ENCODE peak calls at places on chromosomes 6 and 20, in seven cellular contexts. One of them, this sample, is unnamed.

GRCh38 chr6:35449287-35449881 is 2.8 kb upstream of the FANCE start:
- DNase-seq in EH: peak; percentile 80
- DNase-seq in NCI-H460: peak; percentile 53
- DNase-seq in HuH-7.5: peak; percentile 70
- DNase-seq in amniotic epithelial cell: peak; percentile 61
- DNase-seq in amygdala: no peak
- DNase-seq in right atrium auricular region: no peak
- DNase-seq in this sample: peak; percentile 47

GRCh38 chr6:119024111-119024510 is 54.4 kb downstream of the FAM184A start:
- DNase-seq in NCI-H460: no peak
- DNase-seq in right atrium auricular region: no peak
- DNase-seq in amygdala: no peak
- DNase-seq in amniotic epithelial cell: no peak
- DNase-seq in EH: no peak
- DNase-seq in HuH-7.5: no peak
- DNase-seq in this sample: no peak

GRCh38 chr6:75206338-75207210 is 721 bp upstream of the COL12A1 start:
- DNase-seq in NCI-H460: no peak
- DNase-seq in EH: peak; percentile 71
- DNase-seq in HuH-7.5: no peak
- DNase-seq in amniotic epithelial cell: peak; percentile 50
- DNase-seq in right atrium auricular region: no peak
- DNase-seq in amygdala: no peak
- DNase-seq in this sample: no peak

GRCh38 chr6:21500314-21500713 is 93.2 kb upstream of the SOX4 start:
- DNase-seq in NCI-H460: no peak
- DNase-seq in EH: no peak
- DNase-seq in HuH-7.5: no peak
- DNase-seq in right atrium auricular region: no peak
- DNase-seq in amniotic epithelial cell: peak; percentile 53
- DNase-seq in amygdala: no peak
- DNase-seq in this sample: no peak

GRCh38 chr20:48159156-48159971 is 374.1 kb upstream of the SULF2 start:
- DNase-seq in amygdala: no peak
- DNase-seq in amniotic epithelial cell: no peak
- DNase-seq in HuH-7.5: no peak
- DNase-seq in right atrium auricular region: no peak
- DNase-seq in EH: no peak
- DNase-seq in NCI-H460: no peak
- DNase-seq in this sample: no peak

GRCh38 chr6:11714116-11714797 is 64.3 kb downstream of the ADTRP start:
- DNase-seq in EH: no peak
- DNase-seq in amygdala: no peak
- DNase-seq in NCI-H460: no peak
- DNase-seq in right atrium auricular region: no peak
- DNase-seq in HuH-7.5: no peak
- DNase-seq in amniotic epithelial cell: no peak
- DNase-seq in this sample: no peak

GRCh38 chr20:635028-635427 is 18.0 kb downstream of the SRXN1 start:
- DNase-seq in right atrium auricular region: no peak
- DNase-seq in HuH-7.5: no peak
- DNase-seq in NCI-H460: no peak
- DNase-seq in EH: no peak
- DNase-seq in amniotic epithelial cell: no peak
- DNase-seq in amygdala: no peak
- DNase-seq in this sample: no peak

GRCh38 chr6:36375644-36376155 is 11.8 kb downstream of the ETV7 start:
- DNase-seq in right atrium auricular region: no peak
- DNase-seq in NCI-H460: no peak
- DNase-seq in EH: no peak
- DNase-seq in amniotic epithelial cell: no peak
- DNase-seq in HuH-7.5: no peak
- DNase-seq in amygdala: no peak
- DNase-seq in this sample: no peak

GRCh38 chr6:100633096-100633766 is 168.5 kb upstream of the SIM1 start:
- DNase-seq in EH: peak; percentile 88
- DNase-seq in right atrium auricular region: no peak
- DNase-seq in NCI-H460: peak; percentile 41
- DNase-seq in amniotic epithelial cell: peak; percentile 80
- DNase-seq in HuH-7.5: peak; percentile 9
- DNase-seq in amygdala: peak; percentile 12
- DNase-seq in this sample: no peak

GRCh38 chr6:90538651-90539050 is 48.2 kb downstream of the MAP3K7 start:
- DNase-seq in right atrium auricular region: no peak
- DNase-seq in amygdala: no peak
- DNase-seq in amniotic epithelial cell: peak; percentile 68
- DNase-seq in EH: peak; percentile 30
- DNase-seq in HuH-7.5: no peak
- DNase-seq in NCI-H460: no peak
- DNase-seq in this sample: no peak

GRCh38 chr6:84796343-84796742 is 31.9 kb upstream of the TBX18 start:
- DNase-seq in EH: no peak
- DNase-seq in amygdala: no peak
- DNase-seq in amniotic epithelial cell: no peak
- DNase-seq in right atrium auricular region: no peak
- DNase-seq in NCI-H460: no peak
- DNase-seq in HuH-7.5: no peak
- DNase-seq in this sample: no peak

GRCh38 chr6:20571261-20571660 is 37.0 kb downstream of the CDKAL1 start:
- DNase-seq in amniotic epithelial cell: no peak
- DNase-seq in right atrium auricular region: no peak
- DNase-seq in amygdala: no peak
- DNase-seq in EH: no peak
- DNase-seq in HuH-7.5: no peak
- DNase-seq in NCI-H460: no peak
- DNase-seq in this sample: no peak

GRCh38 chr6:105746539-105746938 is 339.6 kb upstream of the PRDM1 start:
- DNase-seq in amniotic epithelial cell: no peak
- DNase-seq in right atrium auricular region: no peak
- DNase-seq in NCI-H460: no peak
- DNase-seq in EH: no peak
- DNase-seq in HuH-7.5: no peak
- DNase-seq in amygdala: no peak
- DNase-seq in this sample: no peak

GRCh38 chr6:169271158-169271936 is 17.7 kb upstream of the THBS2 start:
- DNase-seq in HuH-7.5: no peak
- DNase-seq in amygdala: no peak
- DNase-seq in amniotic epithelial cell: no peak
- DNase-seq in EH: no peak
- DNase-seq in right atrium auricular region: no peak
- DNase-seq in NCI-H460: no peak
- DNase-seq in this sample: no peak

GRCh38 chr6:1832844-1833787 is 223.4 kb downstream of the FOXC1 start:
- DNase-seq in right atrium auricular region: peak; percentile 70
- DNase-seq in EH: peak; percentile 76
- DNase-seq in HuH-7.5: no peak
- DNase-seq in amniotic epithelial cell: no peak
- DNase-seq in amygdala: no peak
- DNase-seq in NCI-H460: no peak
- DNase-seq in this sample: no peak

GRCh38 chr20:5153612-5154542 is 27.1 kb downstream of the CDS2 start:
- DNase-seq in right atrium auricular region: no peak
- DNase-seq in amygdala: no peak
- DNase-seq in amniotic epithelial cell: no peak
- DNase-seq in NCI-H460: no peak
- DNase-seq in HuH-7.5: no peak
- DNase-seq in EH: peak; percentile 12
- DNase-seq in this sample: no peak

This sample was measured in NCI-H1048.